ENCODE peak calls at places on chromosomes 12 and 14, in ten cellular contexts. E is naive thymus-derived CD4-positive, alpha-beta T cell; T is effector memory CD4-positive, alpha-beta T cell; U is IMR-90; V is Karpas-422; S is Peyer's patch; Q is gastrocnemius medialis; K is cardiac muscle cell; H is caudate nucleus; D is brain microvascular endothelial cell. P is an unnamed sample.
A peak's percentile ranks its signal among the peaks of the same experiment; 100 is the strongest.

GRCh38 chr14:97179573-97179972 is 382.4 kb downstream of the VRK1 start:
- DNase-seq in E (no peak), T (no peak), U (no peak), V (no peak), S (no peak), Q (no peak), K (no peak), H (no peak), D (no peak), P (no peak)

GRCh38 chr12:125070117-125070516 is 4.9 kb downstream of the AACS start:
- DNase-seq in E (no peak), T (no peak), U (no peak), V (no peak), S (no peak), Q (no peak), K (no peak), H (no peak), D (no peak), P (no peak)

GRCh38 chr12:64633940-64634337 is 23.6 kb downstream of the RASSF3 start:
- DNase-seq in E (no peak), T (peak; percentile 13), U (peak; percentile 83), V (no peak), S (no peak), Q (no peak), K (peak; percentile 78), H (no peak), D (peak; percentile 77), P (no peak)

GRCh38 chr14:100586520-100587247 is 533 bp downstream of the BEGAIN start:
- DNase-seq in E (no peak), T (no peak), U (no peak), V (no peak), S (no peak), Q (no peak), K (peak; percentile 38), H (no peak), D (no peak), P (no peak)

GRCh38 chr14:48723841-48724495 is 862.2 kb downstream of the RPS29 start:
- DNase-seq in E (no peak), T (no peak), U (peak; percentile 23), V (no peak), S (no peak), Q (no peak), K (no peak), H (no peak), D (no peak), P (no peak)

GRCh38 chr14:78519863-78520262 is 349.7 kb downstream of the NRXN3 start:
- DNase-seq in E (no peak), T (no peak), U (peak; percentile 4), V (peak; percentile 82), S (no peak), Q (no peak), K (peak; percentile 18), H (no peak), D (peak; percentile 9), P (no peak)

GRCh38 chr14:74720526-74720925 is 7.6 kb downstream of the FCF1 start:
- DNase-seq in E (no peak), T (no peak), U (peak; percentile 90), V (no peak), S (no peak), Q (no peak), K (peak; percentile 6), H (no peak), D (peak; percentile 76), P (no peak)

GRCh38 chr12:3366451-3367155 is 124.4 kb upstream of the PRMT8 start:
- DNase-seq in E (no peak), T (no peak), U (no peak), V (no peak), S (no peak), Q (no peak), K (no peak), H (no peak), D (no peak), P (no peak)

GRCh38 chr12:65434737-65435136 is 156.3 kb downstream of the MSRB3 start:
- DNase-seq in E (no peak), T (no peak), U (no peak), V (no peak), S (no peak), Q (no peak), K (no peak), H (no peak), D (no peak), P (no peak)

GRCh38 chr12:131159660-131160059 is 206.0 kb downstream of the ADGRD1 start:
- DNase-seq in E (no peak), T (no peak), U (no peak), V (no peak), S (no peak), Q (no peak), K (no peak), H (no peak), D (no peak), P (no peak)

GRCh38 chr12:4648099-4648498 is 752 bp downstream of the AKAP3 start:
- DNase-seq in E (no peak), T (no peak), U (no peak), V (peak; percentile 66), S (no peak), Q (no peak), K (peak; percentile 14), H (no peak), D (no peak), P (no peak)

GRCh38 chr12:104958946-104959841 is 1.1 kb upstream of the SLC41A2 start:
- DNase-seq in E (no peak), T (no peak), U (peak; percentile 51), V (no peak), S (no peak), Q (no peak), K (peak; percentile 47), H (no peak), D (peak; percentile 25), P (no peak)

GRCh38 chr12:123075092-123075491 is 75.8 kb downstream of the PITPNM2 start:
- DNase-seq in E (no peak), T (no peak), U (no peak), V (no peak), S (no peak), Q (no peak), K (no peak), H (no peak), D (no peak), P (no peak)

GRCh38 chr14:88750945-88751344 is 41.8 kb downstream of the EML5 start:
- DNase-seq in E (no peak), T (no peak), U (no peak), V (no peak), S (no peak), Q (no peak), K (no peak), H (no peak), D (no peak), P (no peak)

GRCh38 chr12:77384941-77385340 is 319.6 kb upstream of the E2F7 start:
- DNase-seq in E (no peak), T (no peak), U (no peak), V (no peak), S (no peak), Q (no peak), K (no peak), H (no peak), D (peak; percentile 14), P (no peak)

GRCh38 chr14:64760146-64760755 is 56.0 kb downstream of the PLEKHG3 start:
- DNase-seq in E (peak; percentile 36), T (peak; percentile 37), U (peak; percentile 42), V (peak; percentile 83), S (peak; percentile 44), Q (peak; percentile 52), K (peak; percentile 56), H (no peak), D (peak; percentile 54), P (no peak)

GRCh38 chr12:75389706-75390105 is 1.2 kb upstream of the GLIPR1L2 start:
- DNase-seq in E (no peak), T (no peak), U (no peak), V (peak; percentile 42), S (no peak), Q (no peak), K (no peak), H (no peak), D (no peak), P (no peak)

GRCh38 chr12:75390899-75391538 is at the start of gene GLIPR1L2:
- DNase-seq in E (peak; percentile 75), T (peak; percentile 74), U (peak; percentile 97), V (peak; percentile 99), S (peak; percentile 89), Q (peak; percentile 95), K (peak; percentile 99), H (peak; percentile 93), D (peak; percentile 97), P (peak; percentile 95)

GRCh38 chr12:75390156-75390898 is 562 bp upstream of the GLIPR1L2 start:
- DNase-seq in E (no peak), T (no peak), U (no peak), V (no peak), S (no peak), Q (no peak), K (no peak), H (no peak), D (no peak), P (no peak)

GRCh38 chr12:75389061-75389460 is 1.8 kb upstream of the GLIPR1L2 start:
- DNase-seq in E (no peak), T (no peak), U (peak; percentile 40), V (peak; percentile 49), S (no peak), Q (no peak), K (peak; percentile 18), H (no peak), D (peak; percentile 34), P (no peak)
- H3K27ac ChIP-seq in E (peak overlapping the region; percentile 79), T (peak overlapping the region; percentile 33), U (no peak overlapping the region), V (peak overlapping the region; percentile 50), S (no peak overlapping the region), Q (peak overlapping the region; percentile 84), K (no peak overlapping the region), H (no peak overlapping the region), D (no peak overlapping the region), P (peak overlapping the region; percentile 92)

GRCh38 chr14:93269341-93270068 is 62.4 kb downstream of the UBR7 start:
- DNase-seq in E (no peak), T (no peak), U (peak; percentile 90), V (no peak), S (no peak), Q (peak; percentile 19), K (peak; percentile 33), H (no peak), D (peak; percentile 81), P (no peak)
- H3K27ac ChIP-seq in E (no peak overlapping the region), T (no peak overlapping the region), U (peak overlapping the region; percentile 3), V (no peak overlapping the region), S (no peak overlapping the region), Q (peak overlapping the region; percentile 43), K (no peak overlapping the region), H (peak overlapping the region; percentile 61), D (peak overlapping the region; percentile 77), P (no peak overlapping the region)

DNA sequence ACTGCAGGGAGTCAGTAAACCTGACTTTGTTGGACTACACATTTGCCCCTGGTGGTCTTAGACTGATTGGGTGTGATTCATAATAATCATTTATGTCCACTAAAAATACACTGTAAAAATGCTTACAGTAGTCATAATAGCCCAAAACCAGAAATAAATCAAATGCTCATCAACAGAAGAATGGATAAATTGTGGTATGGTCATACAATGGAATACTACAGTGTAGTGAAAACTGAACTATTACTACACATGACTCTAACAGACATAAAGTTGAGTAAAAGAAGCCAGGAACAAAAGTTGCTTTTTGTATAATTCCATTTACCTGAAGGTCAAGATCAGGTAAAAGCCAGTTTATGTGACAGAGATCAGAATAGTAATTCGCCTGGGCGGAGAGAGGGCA is 57.2 kb upstream of the CDKL1 start:
- DNase-seq in E (no peak), T (no peak), U (no peak), V (no peak), S (no peak), Q (no peak), K (no peak), H (no peak), D (no peak), P (no peak)
- H3K27ac ChIP-seq in E (no peak overlapping the region), T (no peak overlapping the region), U (no peak overlapping the region), V (no peak overlapping the region), S (no peak overlapping the region), Q (no peak overlapping the region), K (no peak overlapping the region), H (peak overlapping the region; percentile 25), D (peak overlapping the region; percentile 54), P (no peak overlapping the region)

GRCh38 chr12:26760657-26761293 is 72.2 kb downstream of the ITPR2 start:
- DNase-seq in E (no peak), T (no peak), U (no peak), V (no peak), S (no peak), Q (no peak), K (no peak), H (no peak), D (no peak), P (no peak)
- H3K27ac ChIP-seq in E (no peak overlapping the region), T (no peak overlapping the region), U (no peak overlapping the region), V (no peak overlapping the region), S (no peak overlapping the region), Q (no peak overlapping the region), K (no peak overlapping the region), H (no peak overlapping the region), D (no peak overlapping the region), P (no peak overlapping the region)

P was measured in right atrium auricular region.